ENCODE peak calls at places on chromosomes 7 and 10, in seven cellular contexts. I is choroid plexus epithelial cell, A is tibial nerve, C is adrenal gland, N is breast epithelium, O is fibroblast of villous mesenchyme, P is transverse colon. U is an unnamed sample.

GRCh38 chr7:92751902-92752901 is 84.2 kb downstream of the CDK6 start:
- DNase-seq in N (no peak), O (peak), P (no peak), I (peak), A (no peak), C (no peak), U (peak)

GRCh38 chr7:46175221-46175620 is 254.1 kb upstream of the IGFBP3 start:
- DNase-seq in A (no peak), O (no peak), P (no peak), C (no peak), N (no peak), I (no peak), U (no peak)

GRCh38 chr10:97896756-97897155 is 47.1 kb downstream of the GOLGA7B start:
- DNase-seq in C (no peak), I (no peak), A (no peak), P (no peak), N (no peak), O (no peak), U (no peak)

GRCh38 chr10:100760726-100761125 is 15.3 kb downstream of the PAX2 start:
- DNase-seq in C (no peak), O (no peak), P (no peak), I (no peak), N (no peak), A (no peak), U (no peak)

GRCh38 chr7:122738937-122739336 is 36.2 kb upstream of the RNF148 start:
- DNase-seq in N (no peak), I (no peak), P (no peak), C (no peak), O (no peak), A (no peak), U (no peak)

GRCh38 chr10:12588091-12588850 is 238.9 kb downstream of the CAMK1D start:
- DNase-seq in C (peak), A (no peak), O (peak), N (no peak), I (no peak), P (peak), U (no peak)

GRCh38 chr7:150380463-150380862 is 1.3 kb downstream of the ZNF775 start:
- DNase-seq in P (no peak), N (no peak), I (no peak), C (no peak), A (no peak), O (no peak), U (no peak)

GRCh38 chr7:43758029-43758860 is at the start of gene BLVRA:
- DNase-seq in I (no peak), O (peak), A (peak), P (peak), C (peak), N (peak), U (peak)

GRCh38 chr10:104297697-104298660 is 29.0 kb downstream of the GSTO2 start:
- DNase-seq in N (no peak), C (peak), O (peak), I (peak), A (no peak), P (no peak), U (peak)

GRCh38 chr10:18097524-18097923 is 42.7 kb upstream of the CACNB2 start:
- DNase-seq in N (no peak), A (no peak), P (no peak), C (no peak), O (no peak), I (peak), U (peak)

GRCh38 chr7:17638727-17639126 is 301.6 kb downstream of the SNX13 start:
- DNase-seq in C (no peak), A (peak), N (no peak), P (no peak), I (peak), O (no peak), U (peak)

GRCh38 chr7:103344453-103345149 is at the start of gene DNAJC2:
- DNase-seq in P (peak), N (peak), I (peak), C (peak), O (peak), A (peak), U (peak)

GRCh38 chr10:91367127-91367531 is 43.0 kb upstream of the HECTD2 start:
- DNase-seq in C (no peak), N (no peak), P (no peak), A (no peak), O (no peak), I (no peak), U (no peak)

GRCh38 chr10:492896-493295 is 196.6 kb downstream of the DIP2C start:
- DNase-seq in I (no peak), P (no peak), A (no peak), N (no peak), C (no peak), O (no peak), U (no peak)

GRCh38 chr7:20219446-20220292 is 2.5 kb upstream of the MACC1 start:
- DNase-seq in I (peak), C (peak), P (peak), O (peak), N (no peak), A (peak), U (peak)

GRCh38 chr7:114312649-114313048 is 102.0 kb upstream of the FOXP2 start:
- DNase-seq in N (no peak), O (no peak), A (no peak), P (no peak), I (no peak), C (no peak), U (no peak)

GRCh38 chr10:29956335-29956924 is 103.0 kb downstream of the JCAD start:
- DNase-seq in N (no peak), A (no peak), C (no peak), I (no peak), P (no peak), O (no peak), U (peak)

GRCh38 chr7:99036531-99037175 is 107.3 kb downstream of the SMURF1 start:
- DNase-seq in P (no peak), C (peak), A (peak), N (no peak), I (peak), O (peak), U (peak)
- TF ChIP-seq CTCF in P (peak), C (peak), A (peak), N (no peak), I (peak), O (peak), U (peak)

GRCh38 chr10:71715860-71716259 is 3.7 kb downstream of the C10orf105 start:
- DNase-seq in O (no peak), C (no peak), N (no peak), A (no peak), P (no peak), I (no peak), U (no peak)

GRCh38 chr10:71714055-71714454 is 5.5 kb downstream of the C10orf105 start:
- DNase-seq in C (no peak), I (no peak), A (no peak), O (no peak), N (no peak), P (no peak), U (no peak)

GRCh38 chr10:71714592-71714991 is 5.0 kb downstream of the C10orf105 start:
- DNase-seq in C (no peak), A (no peak), N (no peak), I (no peak), O (no peak), P (no peak), U (no peak)

GRCh38 chr10:71716406-71716805 is 3.2 kb downstream of the C10orf105 start:
- DNase-seq in O (no peak), A (no peak), I (no peak), C (no peak), N (no peak), P (no peak), U (no peak)

DNA sequence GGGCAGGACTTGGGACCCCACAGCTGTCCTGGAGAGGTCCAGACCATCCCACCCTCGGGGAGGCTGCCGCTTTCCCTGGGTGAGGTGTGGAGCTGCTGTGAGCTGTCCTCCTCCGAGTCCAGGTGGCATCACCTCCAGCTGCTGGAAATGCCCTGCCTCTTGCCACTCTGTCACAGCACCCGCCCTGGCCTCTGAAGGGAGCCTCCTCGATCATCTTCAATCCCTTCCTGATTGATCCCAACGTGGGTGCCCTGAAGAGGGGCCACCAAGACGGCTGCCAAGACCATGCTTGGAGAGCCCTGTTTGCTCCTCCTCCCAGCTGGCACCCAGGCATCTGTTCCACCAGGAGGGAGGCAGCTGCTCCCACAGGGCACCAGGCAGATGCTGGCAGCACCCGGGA is 4.6 kb downstream of the C10orf105 start:
- DNase-seq in N (no peak), I (no peak), P (no peak), C (no peak), A (no peak), O (no peak), U (no peak)
- H3K4me3 ChIP-seq in N (no peak), I (no peak), P (no peak), C (no peak), A (no peak), O (no peak), U (no peak)

GRCh38 chr7:13737563-13737962 is 251.9 kb downstream of the ETV1 start:
- DNase-seq in C (no peak), P (no peak), O (no peak), N (no peak), A (no peak), I (no peak), U (no peak)

GRCh38 chr7:13745530-13745929 is 243.9 kb downstream of the ETV1 start:
- DNase-seq in N (no peak), I (no peak), O (no peak), C (no peak), A (no peak), P (no peak), U (no peak)

GRCh38 chr7:13742126-13742525 is 247.3 kb downstream of the ETV1 start:
- DNase-seq in I (peak), N (no peak), A (no peak), P (no peak), C (no peak), O (peak), U (peak)

GRCh38 chr7:13742719-13743640 is 246.5 kb downstream of the ETV1 start:
- DNase-seq in O (peak), P (peak), N (no peak), A (peak), C (peak), I (peak), U (peak)
- TF ChIP-seq CTCF in O (peak), P (peak), N (peak), A (peak), C (peak), I (peak), U (peak)

DNA sequence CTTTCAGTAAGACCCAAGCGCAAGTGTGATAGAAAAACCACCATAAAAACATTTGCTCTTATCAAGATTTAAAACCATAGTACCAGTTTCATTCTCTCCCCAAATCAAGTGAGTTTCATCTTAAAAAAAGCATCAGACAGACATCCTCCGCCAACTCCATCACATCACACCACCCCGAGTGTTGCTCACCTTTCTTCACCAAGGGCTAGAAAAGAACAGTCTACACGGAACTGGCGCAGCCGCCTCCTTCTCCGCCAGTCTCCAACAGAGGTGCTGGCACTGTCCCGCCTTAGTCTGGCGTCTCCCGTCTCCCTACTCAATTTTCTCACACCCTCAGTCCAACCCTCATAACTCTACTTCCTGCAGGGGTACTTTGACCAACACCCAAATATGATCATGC is 46.9 kb upstream of the WIPI2 start:
- DNase-seq in N (no peak), P (no peak), C (no peak), A (no peak), O (no peak), I (no peak), U (no peak)
- H3K4me3 ChIP-seq in N (no peak), P (no peak), C (no peak), A (no peak), O (no peak), I (no peak), U (no peak)

GRCh38 chr7:117399820-117400422 is 27.4 kb downstream of the ASZ1 start:
- DNase-seq in I (peak), C (no peak), A (no peak), P (no peak), O (peak), N (no peak), U (peak)
- TF ChIP-seq CTCF in I (peak), C (no peak), A (peak), P (peak), O (peak), N (peak), U (peak)

GRCh38 chr7:2735744-2736143 is 47.7 kb downstream of the AMZ1 start:
- DNase-seq in C (peak), A (no peak), I (no peak), N (no peak), P (no peak), O (no peak), U (no peak)
- H3K4me3 ChIP-seq in C (no peak), A (no peak), I (no peak), N (no peak), P (no peak), O (no peak), U (no peak)

DNA sequence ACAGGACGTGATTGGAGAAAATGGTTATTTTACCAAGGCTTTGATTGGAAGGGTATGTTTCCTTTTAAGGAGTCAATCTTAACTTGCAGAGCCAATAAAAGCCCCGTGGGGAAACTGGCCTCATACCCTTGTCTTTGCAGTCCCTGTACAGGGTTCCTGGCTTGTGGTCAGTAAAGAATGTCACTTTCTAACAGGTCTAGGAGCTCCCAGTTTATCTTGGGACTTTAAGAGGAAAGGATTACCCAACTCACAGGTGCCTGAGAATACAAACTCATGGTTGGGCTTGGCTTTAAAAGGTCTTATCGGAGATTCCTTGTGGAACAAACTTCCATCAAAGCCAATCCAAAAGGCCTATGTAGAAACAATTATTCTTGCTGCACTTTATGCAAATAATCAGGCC is 221.8 kb downstream of the PHF14 start:
- DNase-seq in C (no peak), I (no peak), O (no peak), N (no peak), A (no peak), P (no peak), U (no peak)
- TF ChIP-seq CTCF in C (no peak), I (no peak), O (no peak), N (no peak), A (no peak), P (no peak), U (no peak)

U was measured in fibroblast of pulmonary artery.